ENCODE peak calls at places on chromosomes 11 and 22, in six cellular contexts. M is GM12878, I is adipocyte, E is IMR-90, Y is breast epithelium, L is kidney epithelial cell. N is an unnamed sample.

GRCh38 chr22:42340695-42341383 is 70.4 kb upstream of the TCF20 start:
- DNase-seq in E (no peak), M (no peak), L (no peak), Y (no peak), I (no peak), N (no peak)

GRCh38 chr22:19139001-19139356 is 5.5 kb downstream of the ESS2 start:
- DNase-seq in I (no peak), Y (no peak), L (no peak), M (no peak), E (no peak), N (no peak)

GRCh38 chr11:114416441-114416928 is 16.0 kb downstream of the RBM7 start:
- DNase-seq in E (peak; percentile 33), M (no peak), L (no peak), I (peak; percentile 38), Y (no peak), N (peak; percentile 42)

GRCh38 chr22:31896472-31896871 is 47.9 kb upstream of the YWHAH start:
- DNase-seq in E (no peak), Y (no peak), M (no peak), L (no peak), I (no peak), N (no peak)

GRCh38 chr11:60950933-60951610 is 904 bp downstream of the SLC15A3 start:
- DNase-seq in E (no peak), I (peak; percentile 10), Y (no peak), M (no peak), L (no peak), N (no peak)

GRCh38 chr11:81975261-81975900 is 758.3 kb downstream of the FAM181B start:
- DNase-seq in E (no peak), Y (no peak), L (no peak), M (no peak), I (no peak), N (no peak)

GRCh38 chr11:36509265-36509664 is 807 bp downstream of the TRAF6 start:
- DNase-seq in Y (no peak), I (peak; percentile 76), E (peak; percentile 31), L (no peak), M (no peak), N (peak; percentile 49)

GRCh38 chr11:116731097-116731761 is 41.6 kb downstream of the BUD13 start:
- DNase-seq in E (peak; percentile 10), L (no peak), I (peak; percentile 19), M (no peak), Y (peak; percentile 40), N (peak; percentile 3)

GRCh38 chr22:42343551-42344081 is 73.2 kb upstream of the TCF20 start:
- DNase-seq in I (peak; percentile 74), Y (no peak), L (no peak), M (no peak), E (no peak), N (no peak)

GRCh38 chr22:43985532-43985931 is 30.3 kb downstream of the SAMM50 start:
- DNase-seq in E (no peak), M (no peak), Y (peak; percentile 28), L (no peak), I (no peak), N (peak; percentile 25)

GRCh38 chr11:63920126-63920869 is 3.3 kb upstream of the RCOR2 start:
- DNase-seq in E (no peak), Y (no peak), M (no peak), I (no peak), L (no peak), N (peak; percentile 20)
- H3K4me3 ChIP-seq in E (no peak overlapping the region), Y (peak overlapping the region; percentile 62), M (no peak overlapping the region), I (peak overlapping the region; percentile 11), L (no peak overlapping the region), N (no peak overlapping the region)

DNA sequence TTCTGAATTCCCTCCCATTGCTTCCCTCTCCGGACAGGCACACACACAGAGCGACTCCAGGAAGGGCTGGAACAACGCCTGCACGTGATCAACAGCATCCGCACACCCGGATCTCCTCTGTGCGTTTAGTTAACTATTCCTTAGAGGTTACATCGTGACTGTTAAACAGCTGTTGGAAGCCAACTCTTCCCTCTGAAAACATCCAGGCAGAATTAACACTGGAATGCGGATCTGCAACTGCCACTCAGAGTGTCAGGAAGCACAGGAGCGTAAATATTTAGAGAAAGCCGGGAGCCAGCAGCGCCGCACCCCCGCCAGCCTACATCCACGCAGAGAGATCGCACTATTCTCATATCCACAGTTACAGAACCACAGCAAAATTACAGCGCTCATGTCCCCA is 46.2 kb downstream of the SHANK2 start:
- DNase-seq in Y (peak; percentile 54), I (peak; percentile 7), E (peak; percentile 66), L (peak; percentile 38), M (no peak), N (peak; percentile 1)
- H3K4me3 ChIP-seq in Y (peak overlapping the region; percentile 33), I (peak overlapping the region; percentile 69), E (no peak overlapping the region), L (no peak overlapping the region), M (no peak overlapping the region), N (no peak overlapping the region)

GRCh38 chr11:34250732-34251639 is 106.8 kb downstream of the ABTB2 start:
- DNase-seq in E (peak; percentile 7), M (no peak), Y (no peak), I (peak; percentile 65), L (no peak), N (peak; percentile 34)
- H3K4me3 ChIP-seq in E (peak overlapping the region; percentile 5), M (no peak overlapping the region), Y (no peak overlapping the region), I (peak overlapping the region; percentile 44), L (no peak overlapping the region), N (peak overlapping the region; percentile 46)

GRCh38 chr11:396948-397548 is 3.0 kb downstream of the PKP3 start:
- DNase-seq in M (no peak), I (peak; percentile 49), Y (no peak), L (no peak), E (peak; percentile 36), N (peak; percentile 69)
- H3K4me3 ChIP-seq in M (no peak overlapping the region), I (peak overlapping the region; percentile 55), Y (peak overlapping the region; percentile 63), L (peak overlapping the region; percentile 43), E (peak overlapping the region; percentile 38), N (peak overlapping the region; percentile 41)

GRCh38 chr11:95254139-95254704 is 23.2 kb upstream of the SESN3 start:
- DNase-seq in L (peak; percentile 81), M (peak; percentile 96), I (peak; percentile 94), E (peak; percentile 87), Y (peak; percentile 60), N (peak; percentile 91)
- H3K4me3 ChIP-seq in L (peak overlapping the region; percentile 14), M (peak overlapping the region; percentile 0), I (peak overlapping the region; percentile 82), E (peak overlapping the region; percentile 40), Y (peak overlapping the region; percentile 47), N (peak overlapping the region; percentile 56)

DNA sequence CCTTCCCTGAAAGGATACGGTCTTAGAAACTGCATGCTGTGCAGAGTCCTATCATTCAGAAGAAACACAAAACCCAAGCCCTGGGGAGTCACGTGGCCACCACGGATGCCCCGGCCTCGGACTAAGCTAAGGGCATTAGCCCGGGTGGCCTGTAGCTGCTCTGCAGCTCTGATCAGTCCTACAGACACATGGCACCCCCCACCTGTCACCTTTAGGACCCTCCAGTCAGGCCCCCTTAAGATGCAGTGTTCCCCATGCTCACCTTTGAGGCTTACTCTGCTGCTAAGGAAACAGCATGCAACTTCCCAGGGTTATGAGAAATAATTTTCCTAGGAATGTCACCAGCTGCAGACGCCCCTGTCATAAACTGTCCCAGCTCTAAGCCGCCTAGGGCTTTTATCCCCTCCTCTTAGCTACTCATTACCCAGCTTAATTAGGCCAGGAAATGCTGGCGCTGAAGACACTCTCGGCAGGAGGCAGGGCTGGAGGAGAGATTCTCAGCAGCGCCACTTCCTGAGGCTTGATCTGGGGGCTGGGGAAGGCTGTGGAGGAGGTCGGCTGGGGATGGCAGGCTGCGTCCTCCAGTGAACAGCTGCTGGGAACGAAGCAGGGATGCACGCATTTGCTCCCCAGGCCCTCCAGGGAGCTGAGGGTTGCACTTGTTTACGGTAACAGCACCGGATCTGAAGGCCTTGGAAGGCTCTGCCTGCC is 47.2 kb upstream of the ADA2 start:
- DNase-seq in I (no peak), Y (no peak), L (no peak), E (no peak), M (no peak), N (no peak)
- H3K4me3 ChIP-seq in I (no peak overlapping the region), Y (no peak overlapping the region), L (no peak overlapping the region), E (no peak overlapping the region), M (no peak overlapping the region), N (no peak overlapping the region)

GRCh38 chr11:126989942-126990715 is 10.4 kb downstream of the KIRREL3 start:
- DNase-seq in E (peak; percentile 77), Y (peak; percentile 70), M (no peak), I (peak; percentile 91), L (no peak), N (peak; percentile 68)

GRCh38 chr11:126992065-126992803 is 8.3 kb downstream of the KIRREL3 start:
- DNase-seq in M (no peak), Y (no peak), L (peak; percentile 93), E (peak; percentile 98), I (peak; percentile 88), N (peak; percentile 87)

GRCh38 chr11:126990716-126991480 is 9.7 kb downstream of the KIRREL3 start:
- DNase-seq in L (no peak), Y (no peak), M (no peak), I (peak; percentile 43), E (peak; percentile 40), N (peak; percentile 6)

GRCh38 chr11:126992804-126993111 is 7.8 kb downstream of the KIRREL3 start:
- DNase-seq in E (peak; percentile 95), Y (no peak), L (peak; percentile 77), M (no peak), I (peak; percentile 79), N (peak; percentile 69)

DNA sequence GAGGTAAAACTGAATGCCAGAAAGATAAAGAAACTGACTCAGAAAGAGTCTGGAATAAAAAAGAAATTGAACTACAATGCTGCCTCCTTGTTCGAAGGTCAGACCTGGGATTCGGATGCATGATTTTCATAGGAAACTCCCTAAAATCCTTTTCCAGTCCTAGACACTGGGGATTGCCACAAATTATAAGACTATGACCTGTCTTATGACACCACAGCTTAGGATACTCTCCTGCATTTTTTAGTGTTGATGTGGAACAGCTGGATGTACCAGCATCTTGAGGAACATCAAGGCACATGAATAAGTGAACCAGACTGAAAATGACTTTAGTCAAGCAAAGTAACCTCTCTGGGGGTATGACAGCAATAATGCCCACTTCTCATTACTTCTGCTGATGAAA is 9.0 kb downstream of the KIRREL3 start:
- DNase-seq in Y (no peak), L (no peak), I (peak; percentile 48), M (no peak), E (peak; percentile 80), N (peak; percentile 17)
- H3K4me3 ChIP-seq in Y (no peak overlapping the region), L (no peak overlapping the region), I (peak overlapping the region; percentile 41), M (no peak overlapping the region), E (no peak overlapping the region), N (no peak overlapping the region)

DNA sequence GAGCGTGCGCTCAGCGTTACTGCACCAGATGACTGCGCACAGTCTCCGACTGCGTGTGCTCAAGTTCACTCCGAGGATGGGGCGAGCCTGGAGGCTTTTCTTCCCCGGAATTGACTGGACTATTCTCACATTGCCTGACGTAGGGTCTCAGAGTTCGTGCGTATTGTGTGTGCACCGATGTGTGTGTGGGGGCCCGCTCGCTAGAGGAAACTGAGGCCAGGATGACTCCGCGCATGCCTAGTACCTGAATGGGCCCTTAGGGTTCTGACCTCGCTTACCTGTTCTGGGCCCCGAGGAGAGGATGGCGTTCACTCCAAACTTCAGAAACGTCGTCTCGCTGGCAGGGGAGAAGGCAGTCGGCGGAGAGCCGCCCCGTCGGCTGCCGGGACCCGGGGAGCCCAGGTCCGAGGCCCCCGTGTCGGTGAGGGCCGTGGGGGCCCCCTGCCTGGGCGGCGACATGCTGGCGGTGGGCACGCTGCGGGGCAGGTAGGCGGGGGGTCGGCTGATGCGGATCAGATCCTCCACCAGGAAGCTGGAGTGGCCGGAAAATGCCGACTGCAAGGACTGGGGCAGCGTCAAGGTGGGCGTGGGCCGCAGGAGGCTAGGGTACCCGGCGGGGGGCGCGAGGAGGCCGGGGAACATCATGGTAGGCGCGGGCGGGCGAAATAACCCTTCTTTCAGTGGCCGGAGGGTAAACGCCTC is 444 bp downstream of the DBX1 start:
- DNase-seq in L (no peak), I (no peak), M (no peak), Y (no peak), E (no peak), N (no peak)
- H3K4me3 ChIP-seq in L (no peak overlapping the region), I (no peak overlapping the region), M (no peak overlapping the region), Y (no peak overlapping the region), E (no peak overlapping the region), N (no peak overlapping the region)